ENCODE peak calls at places on chromosomes 16 and 17, in four cellular contexts. One of them, this sample, is unnamed.

GRCh38 chr16:67114793-67115192 is 5.1 kb downstream of the PHAF1 start:
- DNase-seq in HepG2: no peak
- DNase-seq in H1: no peak
- DNase-seq in K562: no peak
- DNase-seq in this sample: no peak

GRCh38 chr17:74746922-74747321 is 1.5 kb upstream of the NHERF1 start:
- DNase-seq in HepG2: no peak
- DNase-seq in H1: no peak
- DNase-seq in K562: peak
- DNase-seq in this sample: no peak

GRCh38 chr16:84689126-84689525 is 10.7 kb upstream of the USP10 start:
- DNase-seq in HepG2: no peak
- DNase-seq in H1: no peak
- DNase-seq in K562: no peak
- DNase-seq in this sample: no peak

GRCh38 chr16:19751478-19751877 is 33.4 kb downstream of the IQCK start:
- DNase-seq in HepG2: no peak
- DNase-seq in H1: no peak
- DNase-seq in K562: no peak
- DNase-seq in this sample: no peak

GRCh38 chr16:50517450-50518252 is 30.5 kb upstream of the NKD1 start:
- DNase-seq in HepG2: no peak
- DNase-seq in H1: no peak
- DNase-seq in K562: no peak
- DNase-seq in this sample: no peak

GRCh38 chr16:75377971-75378386 is 55.3 kb downstream of the CFDP1 start:
- DNase-seq in HepG2: no peak
- DNase-seq in H1: no peak
- DNase-seq in K562: no peak
- DNase-seq in this sample: peak

GRCh38 chr16:44655-45054 is 8.8 kb downstream of the POLR3K start:
- DNase-seq in HepG2: no peak
- DNase-seq in H1: no peak
- DNase-seq in K562: no peak
- DNase-seq in this sample: no peak

GRCh38 chr16:57391708-57392107 is 12.9 kb upstream of the CCL17 start:
- DNase-seq in HepG2: no peak
- DNase-seq in H1: no peak
- DNase-seq in K562: no peak
- DNase-seq in this sample: no peak

GRCh38 chr16:67117716-67118115 is 8.0 kb downstream of the PHAF1 start:
- DNase-seq in HepG2: no peak
- DNase-seq in H1: no peak
- DNase-seq in K562: no peak
- DNase-seq in this sample: no peak

GRCh38 chr16:90044111-90044551 is 24.9 kb upstream of the DBNDD1 start:
- DNase-seq in HepG2: peak
- DNase-seq in H1: no peak
- DNase-seq in K562: peak
- DNase-seq in this sample: no peak

GRCh38 chr17:40103082-40103741 is 2.8 kb upstream of the NR1D1 start:
- DNase-seq in HepG2: no peak
- DNase-seq in H1: peak
- DNase-seq in K562: no peak
- DNase-seq in this sample: peak

GRCh38 chr17:6796887-6797490 is 21.0 kb downstream of the FBXO39 start:
- DNase-seq in HepG2: no peak
- DNase-seq in H1: no peak
- DNase-seq in K562: no peak
- DNase-seq in this sample: no peak

GRCh38 chr16:68368602-68368944 is 57.8 kb downstream of the PRMT7 start:
- DNase-seq in HepG2: no peak
- DNase-seq in H1: no peak
- DNase-seq in K562: no peak
- DNase-seq in this sample: no peak

GRCh38 chr17:73211745-73212144 is 18.9 kb downstream of the COG1 start:
- DNase-seq in HepG2: no peak
- DNase-seq in H1: no peak
- DNase-seq in K562: no peak
- DNase-seq in this sample: no peak

GRCh38 chr16:88701541-88702363 is 4.5 kb downstream of the RNF166 start:
- DNase-seq in HepG2: no peak
- DNase-seq in H1: no peak
- DNase-seq in K562: no peak
- DNase-seq in this sample: no peak

GRCh38 chr17:77356109-77356689 is 215.4 kb downstream of the SEC14L1 start:
- DNase-seq in HepG2: no peak
- DNase-seq in H1: no peak
- DNase-seq in K562: no peak
- DNase-seq in this sample: no peak

GRCh38 chr16:22010902-22011301 is 3.0 kb downstream of the MOSMO start:
- DNase-seq in HepG2: no peak
- DNase-seq in H1: no peak
- DNase-seq in K562: no peak
- DNase-seq in this sample: no peak

GRCh38 chr16:22007509-22008214 is at the start of gene MOSMO:
- DNase-seq in HepG2: peak
- DNase-seq in H1: peak
- DNase-seq in K562: peak
- DNase-seq in this sample: peak

GRCh38 chr16:22007159-22007508 is 777 bp upstream of the MOSMO start:
- DNase-seq in HepG2: no peak
- DNase-seq in H1: no peak
- DNase-seq in K562: no peak
- DNase-seq in this sample: no peak

GRCh38 chr16:22006636-22007035 is 1.3 kb upstream of the MOSMO start:
- DNase-seq in HepG2: no peak
- DNase-seq in H1: peak
- DNase-seq in K562: no peak
- DNase-seq in this sample: no peak

DNA sequence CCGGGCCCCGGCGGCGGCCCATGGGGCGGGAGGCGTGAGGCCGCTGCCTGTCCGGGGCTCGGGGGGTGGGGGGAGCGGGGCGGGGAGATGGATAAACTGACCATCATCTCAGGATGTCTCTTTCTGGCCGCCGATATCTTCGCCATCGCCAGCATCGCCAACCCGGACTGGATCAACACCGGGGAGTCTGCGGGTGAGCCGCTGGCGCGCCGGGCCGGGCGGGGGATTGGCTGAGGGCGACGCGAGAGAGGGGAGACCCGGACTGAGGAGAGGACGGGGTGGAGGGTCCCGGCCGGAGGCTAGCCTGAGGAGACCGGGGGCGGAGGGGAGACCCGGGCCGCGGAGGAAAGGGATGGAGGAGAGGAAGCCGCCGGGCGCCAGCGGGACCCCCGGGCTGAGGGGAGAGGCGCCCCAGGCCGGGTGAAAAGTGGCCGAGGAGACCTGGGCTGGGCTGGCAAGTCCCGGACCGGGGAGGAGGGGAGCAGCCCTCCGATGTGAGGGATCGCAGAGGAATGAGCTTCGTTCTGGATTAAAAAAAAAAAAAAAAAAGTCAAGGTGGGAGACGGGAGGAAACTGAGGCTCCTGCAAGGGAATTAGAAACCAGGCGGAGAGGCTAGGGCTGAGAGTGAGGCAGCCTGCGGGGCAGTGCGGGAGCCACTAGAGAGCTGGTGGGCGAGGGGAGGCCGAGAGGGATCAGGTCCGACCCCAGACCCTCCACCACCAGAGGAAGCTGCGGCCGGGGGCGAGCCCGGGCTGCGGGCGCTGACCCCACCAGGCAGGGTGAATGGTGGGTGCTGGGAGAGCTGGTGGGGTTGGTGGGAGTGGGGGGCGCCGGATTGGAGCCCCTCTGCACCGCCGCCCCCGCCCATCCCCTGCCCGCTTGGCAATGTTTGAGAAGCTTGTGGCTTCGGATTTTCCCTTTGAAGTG is 568 bp downstream of the MOSMO start:
- DNase-seq in HepG2: no peak
- DNase-seq in H1: peak
- DNase-seq in K562: no peak
- DNase-seq in this sample: peak
- TF ChIP-seq JUN in HepG2: no peak
- TF ChIP-seq JUN in H1: no peak
- TF ChIP-seq JUN in K562: no peak
- TF ChIP-seq JUN in this sample: no peak

GRCh38 chr17:34365340-34365739 is 2.3 kb upstream of the CCL1 start:
- DNase-seq in HepG2: no peak
- DNase-seq in H1: no peak
- DNase-seq in K562: no peak
- DNase-seq in this sample: no peak

GRCh38 chr17:34364741-34365140 is 1.7 kb upstream of the CCL1 start:
- DNase-seq in HepG2: no peak
- DNase-seq in H1: no peak
- DNase-seq in K562: no peak
- DNase-seq in this sample: no peak

GRCh38 chr17:34366529-34367107 is 3.6 kb upstream of the CCL1 start:
- DNase-seq in HepG2: no peak
- DNase-seq in H1: peak
- DNase-seq in K562: no peak
- DNase-seq in this sample: no peak

GRCh38 chr17:34367486-34368270 is 4.6 kb upstream of the CCL1 start:
- DNase-seq in HepG2: no peak
- DNase-seq in H1: peak
- DNase-seq in K562: no peak
- DNase-seq in this sample: no peak

GRCh38 chr17:34366051-34366450 is 3.0 kb upstream of the CCL1 start:
- DNase-seq in HepG2: no peak
- DNase-seq in H1: no peak
- DNase-seq in K562: no peak
- DNase-seq in this sample: no peak
- TF ChIP-seq ATF3 in HepG2: no peak
- TF ChIP-seq ATF3 in H1: no peak
- TF ChIP-seq ATF3 in K562: no peak
- TF ChIP-seq ATF3 in this sample: no peak

GRCh38 chr16:80300876-80301275 is 239.9 kb upstream of the DYNLRB2 start:
- DNase-seq in HepG2: peak
- DNase-seq in H1: no peak
- DNase-seq in K562: no peak
- DNase-seq in this sample: no peak
- TF ChIP-seq JUN in HepG2: no peak
- TF ChIP-seq JUN in H1: no peak
- TF ChIP-seq JUN in K562: no peak
- TF ChIP-seq JUN in this sample: no peak

GRCh38 chr17:79559111-79559887 is 51.6 kb downstream of the RBFOX3 start:
- DNase-seq in HepG2: no peak
- DNase-seq in H1: no peak
- DNase-seq in K562: no peak
- DNase-seq in this sample: no peak

GRCh38 chr17:79557276-79557675 is 53.6 kb downstream of the RBFOX3 start:
- DNase-seq in HepG2: no peak
- DNase-seq in H1: no peak
- DNase-seq in K562: no peak
- DNase-seq in this sample: no peak

GRCh38 chr17:79558573-79558900 is 52.3 kb downstream of the RBFOX3 start:
- DNase-seq in HepG2: no peak
- DNase-seq in H1: no peak
- DNase-seq in K562: no peak
- DNase-seq in this sample: no peak

GRCh38 chr17:79556263-79556662 is 54.6 kb downstream of the RBFOX3 start:
- DNase-seq in HepG2: no peak
- DNase-seq in H1: no peak
- DNase-seq in K562: no peak
- DNase-seq in this sample: no peak

DNA sequence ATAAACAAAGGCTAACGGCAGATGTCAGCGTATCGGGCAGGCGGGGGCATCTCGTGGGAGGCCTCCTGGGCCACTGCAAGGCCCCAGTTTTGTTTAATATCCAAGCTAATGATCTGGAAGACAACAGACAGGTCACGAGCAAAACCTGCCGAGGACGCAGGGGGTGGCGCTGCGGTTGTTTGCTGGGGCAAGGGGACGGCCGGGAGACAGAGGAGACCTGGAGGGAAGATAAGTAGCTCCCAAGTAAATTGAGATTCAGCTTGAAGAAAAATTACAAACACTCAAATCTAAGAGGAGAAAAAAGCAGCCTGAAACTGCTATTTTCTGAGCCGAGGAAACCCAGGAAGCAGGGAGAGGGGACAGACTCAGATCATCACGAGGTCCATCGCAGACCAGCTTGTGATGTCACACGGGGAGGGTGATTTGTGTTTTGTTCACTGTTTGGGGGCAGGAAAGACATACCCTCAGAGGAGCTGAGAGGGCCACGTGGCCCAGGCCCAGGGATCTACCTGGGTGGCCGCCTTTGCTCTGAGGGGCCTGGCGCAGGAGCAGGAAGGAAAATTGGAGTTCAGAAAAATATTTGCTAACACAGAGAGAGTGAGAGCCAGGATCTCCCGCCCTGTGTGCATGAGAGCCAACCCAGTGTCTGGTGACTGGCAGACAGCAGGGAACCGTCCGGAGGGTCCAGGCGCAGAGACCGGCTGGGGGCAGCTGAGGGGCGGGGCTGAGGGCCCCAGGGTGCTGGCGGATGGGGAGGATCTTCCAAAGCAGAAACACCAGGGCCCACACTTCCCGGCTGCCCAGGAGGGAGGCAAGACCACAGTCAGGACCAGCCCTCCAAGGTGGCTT is 52.9 kb downstream of the RBFOX3 start:
- DNase-seq in HepG2: no peak
- DNase-seq in H1: no peak
- DNase-seq in K562: no peak
- DNase-seq in this sample: no peak
- TF ChIP-seq ATF3 in HepG2: no peak
- TF ChIP-seq ATF3 in H1: no peak
- TF ChIP-seq ATF3 in K562: no peak
- TF ChIP-seq ATF3 in this sample: no peak